ENCODE peak calls at places on chromosome 6, in five cellular contexts. One of them, this sample, is unnamed.

GRCh38 chr6:73580247-73581149 is 59.7 kb upstream of the EEF1A1 start:
- DNase-seq in GDM1: peak; percentile 26
- DNase-seq in HL-60: peak; percentile 68
- DNase-seq in NCI-H460: peak; percentile 85
- DNase-seq in AG20443: peak; percentile 89
- DNase-seq in this sample: peak; percentile 98

GRCh38 chr6:145214570-145214969 is 520.8 kb downstream of the EPM2A start:
- DNase-seq in GDM1: no peak
- DNase-seq in NCI-H460: peak; percentile 26
- DNase-seq in AG20443: peak; percentile 9
- DNase-seq in HL-60: peak; percentile 4
- DNase-seq in this sample: no peak

GRCh38 chr6:27839303-27840081 is 72.7 kb downstream of the OR2B2 start:
- DNase-seq in GDM1: peak; percentile 7
- DNase-seq in AG20443: peak; percentile 72
- DNase-seq in NCI-H460: no peak
- DNase-seq in HL-60: peak; percentile 36
- DNase-seq in this sample: no peak

GRCh38 chr6:39251406-39251805 is 22.1 kb upstream of the KCNK5 start:
- DNase-seq in HL-60: no peak
- DNase-seq in AG20443: no peak
- DNase-seq in NCI-H460: no peak
- DNase-seq in GDM1: no peak
- DNase-seq in this sample: no peak

GRCh38 chr6:79468116-79468515 is 69.1 kb downstream of the LCA5 start:
- DNase-seq in NCI-H460: no peak
- DNase-seq in AG20443: peak; percentile 37
- DNase-seq in HL-60: no peak
- DNase-seq in GDM1: no peak
- DNase-seq in this sample: no peak

GRCh38 chr6:108260126-108260808 is 573 bp downstream of the SNX3 start:
- DNase-seq in HL-60: peak; percentile 43
- DNase-seq in NCI-H460: no peak
- DNase-seq in GDM1: no peak
- DNase-seq in AG20443: peak; percentile 46
- DNase-seq in this sample: peak; percentile 5

GRCh38 chr6:36650848-36651247 is 27.7 kb upstream of the CDKN1A start:
- DNase-seq in NCI-H460: no peak
- DNase-seq in AG20443: no peak
- DNase-seq in HL-60: peak; percentile 40
- DNase-seq in GDM1: peak; percentile 38
- DNase-seq in this sample: no peak

GRCh38 chr6:409370-409972 is 17.9 kb downstream of the IRF4 start:
- DNase-seq in GDM1: no peak
- DNase-seq in HL-60: no peak
- DNase-seq in NCI-H460: no peak
- DNase-seq in AG20443: no peak
- DNase-seq in this sample: no peak

GRCh38 chr6:81718126-81718525 is 34.4 kb downstream of the TENT5A start:
- DNase-seq in NCI-H460: no peak
- DNase-seq in GDM1: no peak
- DNase-seq in AG20443: no peak
- DNase-seq in HL-60: no peak
- DNase-seq in this sample: no peak

GRCh38 chr6:82553863-82554531 is 190.4 kb downstream of the TPBG start:
- DNase-seq in HL-60: no peak
- DNase-seq in GDM1: no peak
- DNase-seq in NCI-H460: no peak
- DNase-seq in AG20443: no peak
- DNase-seq in this sample: no peak

GRCh38 chr6:97501875-97502274 is 218.9 kb upstream of the MMS22L start:
- DNase-seq in AG20443: no peak
- DNase-seq in HL-60: no peak
- DNase-seq in NCI-H460: no peak
- DNase-seq in GDM1: no peak
- DNase-seq in this sample: no peak

GRCh38 chr6:30613251-30614043 is 3.6 kb downstream of the PPP1R10 start:
- DNase-seq in AG20443: no peak
- DNase-seq in NCI-H460: no peak
- DNase-seq in HL-60: no peak
- DNase-seq in GDM1: no peak
- DNase-seq in this sample: no peak

GRCh38 chr6:110053395-110054240 is 75.5 kb downstream of the GPR6 start:
- DNase-seq in HL-60: peak; percentile 33
- DNase-seq in AG20443: peak; percentile 78
- DNase-seq in GDM1: peak; percentile 48
- DNase-seq in NCI-H460: peak; percentile 36
- DNase-seq in this sample: peak; percentile 29

GRCh38 chr6:136411028-136411329 is 121.3 kb upstream of the BCLAF1 start:
- DNase-seq in HL-60: no peak
- DNase-seq in GDM1: no peak
- DNase-seq in AG20443: no peak
- DNase-seq in NCI-H460: no peak
- DNase-seq in this sample: no peak

GRCh38 chr6:115287467-115287866 is 773.2 kb downstream of the FRK start:
- DNase-seq in GDM1: no peak
- DNase-seq in HL-60: no peak
- DNase-seq in NCI-H460: no peak
- DNase-seq in AG20443: no peak
- DNase-seq in this sample: no peak

GRCh38 chr6:51855310-51856082 is 231.9 kb downstream of the PKHD1 start:
- DNase-seq in GDM1: peak; percentile 31
- DNase-seq in AG20443: peak; percentile 54
- DNase-seq in HL-60: peak; percentile 46
- DNase-seq in NCI-H460: peak; percentile 36
- DNase-seq in this sample: peak; percentile 10

GRCh38 chr6:235763-236360 is 56.4 kb upstream of the DUSP22 start:
- DNase-seq in AG20443: no peak
- DNase-seq in GDM1: peak; percentile 40
- DNase-seq in HL-60: no peak
- DNase-seq in NCI-H460: no peak
- DNase-seq in this sample: no peak

This sample was measured in AG09309.